ENCODE peak calls at places on chromosomes 6 and 20, in nine cellular contexts. One of them, this sample, is unnamed.

GRCh38 chr20:39913274-39913673 is 775.8 kb downstream of the MAFB start:
- DNase-seq in choroid plexus epithelial cell: peak
- DNase-seq in tibial artery: no peak
- DNase-seq in CD8-positive, alpha-beta T cell: no peak
- DNase-seq in PC-9: no peak
- DNase-seq in gastrocnemius medialis: no peak
- DNase-seq in coronary artery: no peak
- DNase-seq in HAP-1: no peak
- DNase-seq in astrocyte of the spinal cord: no peak
- DNase-seq in this sample: no peak

GRCh38 chr20:43183526-43183925 is 6.2 kb downstream of the PTPRT start:
- DNase-seq in tibial artery: no peak
- DNase-seq in PC-9: no peak
- DNase-seq in coronary artery: no peak
- DNase-seq in gastrocnemius medialis: no peak
- DNase-seq in choroid plexus epithelial cell: no peak
- DNase-seq in astrocyte of the spinal cord: no peak
- DNase-seq in CD8-positive, alpha-beta T cell: no peak
- DNase-seq in HAP-1: no peak
- DNase-seq in this sample: no peak

GRCh38 chr6:157265630-157266029 is 57.7 kb downstream of the TMEM242 start:
- DNase-seq in HAP-1: no peak
- DNase-seq in tibial artery: no peak
- DNase-seq in coronary artery: no peak
- DNase-seq in PC-9: no peak
- DNase-seq in astrocyte of the spinal cord: no peak
- DNase-seq in CD8-positive, alpha-beta T cell: no peak
- DNase-seq in gastrocnemius medialis: no peak
- DNase-seq in choroid plexus epithelial cell: no peak
- DNase-seq in this sample: no peak

GRCh38 chr6:144083172-144083571 is 12.2 kb downstream of the SF3B5 start:
- DNase-seq in gastrocnemius medialis: no peak
- DNase-seq in coronary artery: no peak
- DNase-seq in choroid plexus epithelial cell: no peak
- DNase-seq in PC-9: no peak
- DNase-seq in tibial artery: no peak
- DNase-seq in HAP-1: no peak
- DNase-seq in astrocyte of the spinal cord: no peak
- DNase-seq in CD8-positive, alpha-beta T cell: no peak
- DNase-seq in this sample: no peak

GRCh38 chr20:34256629-34257124 is 15.5 kb downstream of the ASIP start:
- DNase-seq in astrocyte of the spinal cord: no peak
- DNase-seq in HAP-1: no peak
- DNase-seq in choroid plexus epithelial cell: no peak
- DNase-seq in CD8-positive, alpha-beta T cell: no peak
- DNase-seq in tibial artery: no peak
- DNase-seq in PC-9: no peak
- DNase-seq in gastrocnemius medialis: no peak
- DNase-seq in coronary artery: no peak
- DNase-seq in this sample: no peak

GRCh38 chr20:38208523-38208922 is 43.5 kb upstream of the TGM2 start:
- DNase-seq in PC-9: no peak
- DNase-seq in gastrocnemius medialis: no peak
- DNase-seq in astrocyte of the spinal cord: no peak
- DNase-seq in HAP-1: no peak
- DNase-seq in tibial artery: no peak
- DNase-seq in choroid plexus epithelial cell: no peak
- DNase-seq in CD8-positive, alpha-beta T cell: no peak
- DNase-seq in coronary artery: no peak
- DNase-seq in this sample: no peak

GRCh38 chr6:82364087-82365010 is 732 bp downstream of the TPBG start:
- DNase-seq in astrocyte of the spinal cord: peak
- DNase-seq in coronary artery: peak
- DNase-seq in tibial artery: peak
- DNase-seq in HAP-1: peak
- DNase-seq in CD8-positive, alpha-beta T cell: no peak
- DNase-seq in choroid plexus epithelial cell: peak
- DNase-seq in gastrocnemius medialis: peak
- DNase-seq in PC-9: peak
- DNase-seq in this sample: peak

GRCh38 chr6:130076512-130076911 is 58.1 kb downstream of the L3MBTL3 start:
- DNase-seq in astrocyte of the spinal cord: peak
- DNase-seq in CD8-positive, alpha-beta T cell: no peak
- DNase-seq in choroid plexus epithelial cell: peak
- DNase-seq in gastrocnemius medialis: no peak
- DNase-seq in HAP-1: peak
- DNase-seq in PC-9: no peak
- DNase-seq in tibial artery: no peak
- DNase-seq in coronary artery: no peak
- DNase-seq in this sample: peak

GRCh38 chr20:24911461-24911860 is 37.6 kb upstream of the CST7 start:
- DNase-seq in coronary artery: no peak
- DNase-seq in gastrocnemius medialis: no peak
- DNase-seq in HAP-1: no peak
- DNase-seq in choroid plexus epithelial cell: no peak
- DNase-seq in astrocyte of the spinal cord: no peak
- DNase-seq in tibial artery: no peak
- DNase-seq in CD8-positive, alpha-beta T cell: peak
- DNase-seq in PC-9: no peak
- DNase-seq in this sample: no peak

GRCh38 chr6:147384029-147384428 is 124.5 kb upstream of the SAMD5 start:
- DNase-seq in astrocyte of the spinal cord: no peak
- DNase-seq in coronary artery: no peak
- DNase-seq in gastrocnemius medialis: no peak
- DNase-seq in PC-9: no peak
- DNase-seq in HAP-1: no peak
- DNase-seq in CD8-positive, alpha-beta T cell: no peak
- DNase-seq in tibial artery: no peak
- DNase-seq in choroid plexus epithelial cell: no peak
- DNase-seq in this sample: no peak

GRCh38 chr6:42777126-42777822 is 4.6 kb upstream of the BICRAL start:
- DNase-seq in HAP-1: no peak
- DNase-seq in coronary artery: no peak
- DNase-seq in tibial artery: no peak
- DNase-seq in astrocyte of the spinal cord: peak
- DNase-seq in PC-9: no peak
- DNase-seq in choroid plexus epithelial cell: peak
- DNase-seq in CD8-positive, alpha-beta T cell: no peak
- DNase-seq in gastrocnemius medialis: no peak
- DNase-seq in this sample: peak

GRCh38 chr6:11278207-11278559 is 45.7 kb upstream of the NEDD9 start:
- DNase-seq in CD8-positive, alpha-beta T cell: no peak
- DNase-seq in tibial artery: no peak
- DNase-seq in coronary artery: no peak
- DNase-seq in PC-9: no peak
- DNase-seq in choroid plexus epithelial cell: no peak
- DNase-seq in astrocyte of the spinal cord: no peak
- DNase-seq in HAP-1: no peak
- DNase-seq in gastrocnemius medialis: no peak
- DNase-seq in this sample: no peak

GRCh38 chr6:7058250-7058923 is 49.4 kb upstream of the RREB1 start:
- DNase-seq in astrocyte of the spinal cord: peak
- DNase-seq in CD8-positive, alpha-beta T cell: no peak
- DNase-seq in HAP-1: no peak
- DNase-seq in coronary artery: no peak
- DNase-seq in choroid plexus epithelial cell: peak
- DNase-seq in PC-9: peak
- DNase-seq in gastrocnemius medialis: peak
- DNase-seq in tibial artery: no peak
- DNase-seq in this sample: peak

GRCh38 chr20:57659131-57659788 is 39.0 kb upstream of the ZBP1 start:
- DNase-seq in HAP-1: no peak
- DNase-seq in astrocyte of the spinal cord: no peak
- DNase-seq in choroid plexus epithelial cell: no peak
- DNase-seq in tibial artery: no peak
- DNase-seq in coronary artery: peak
- DNase-seq in CD8-positive, alpha-beta T cell: peak
- DNase-seq in gastrocnemius medialis: peak
- DNase-seq in PC-9: no peak
- DNase-seq in this sample: no peak

GRCh38 chr6:22302828-22303227 is 6.0 kb upstream of the PRL start:
- DNase-seq in HAP-1: no peak
- DNase-seq in coronary artery: no peak
- DNase-seq in tibial artery: no peak
- DNase-seq in PC-9: no peak
- DNase-seq in gastrocnemius medialis: no peak
- DNase-seq in choroid plexus epithelial cell: no peak
- DNase-seq in CD8-positive, alpha-beta T cell: no peak
- DNase-seq in astrocyte of the spinal cord: no peak
- DNase-seq in this sample: no peak

GRCh38 chr6:159982726-159983506 is 14.0 kb downstream of the IGF2R start:
- DNase-seq in choroid plexus epithelial cell: peak
- DNase-seq in HAP-1: no peak
- DNase-seq in astrocyte of the spinal cord: peak
- DNase-seq in coronary artery: no peak
- DNase-seq in tibial artery: no peak
- DNase-seq in CD8-positive, alpha-beta T cell: no peak
- DNase-seq in gastrocnemius medialis: no peak
- DNase-seq in PC-9: no peak
- DNase-seq in this sample: no peak

GRCh38 chr6:21527731-21528130 is 65.8 kb upstream of the SOX4 start:
- DNase-seq in HAP-1: no peak
- DNase-seq in astrocyte of the spinal cord: no peak
- DNase-seq in gastrocnemius medialis: no peak
- DNase-seq in coronary artery: no peak
- DNase-seq in PC-9: no peak
- DNase-seq in CD8-positive, alpha-beta T cell: no peak
- DNase-seq in tibial artery: no peak
- DNase-seq in choroid plexus epithelial cell: no peak
- DNase-seq in this sample: peak

GRCh38 chr20:25308671-25309394 is 60.9 kb downstream of the PYGB start:
- DNase-seq in CD8-positive, alpha-beta T cell: no peak
- DNase-seq in coronary artery: no peak
- DNase-seq in choroid plexus epithelial cell: peak
- DNase-seq in gastrocnemius medialis: no peak
- DNase-seq in astrocyte of the spinal cord: peak
- DNase-seq in PC-9: peak
- DNase-seq in tibial artery: no peak
- DNase-seq in HAP-1: no peak
- DNase-seq in this sample: peak

GRCh38 chr20:45485388-45485787 is 15.8 kb downstream of the WFDC2 start:
- DNase-seq in choroid plexus epithelial cell: no peak
- DNase-seq in PC-9: no peak
- DNase-seq in HAP-1: no peak
- DNase-seq in gastrocnemius medialis: no peak
- DNase-seq in tibial artery: no peak
- DNase-seq in CD8-positive, alpha-beta T cell: no peak
- DNase-seq in coronary artery: no peak
- DNase-seq in astrocyte of the spinal cord: no peak
- DNase-seq in this sample: no peak

GRCh38 chr6:168390746-168391400 is 50.1 kb upstream of the SMOC2 start:
- DNase-seq in coronary artery: no peak
- DNase-seq in astrocyte of the spinal cord: no peak
- DNase-seq in gastrocnemius medialis: no peak
- DNase-seq in choroid plexus epithelial cell: no peak
- DNase-seq in CD8-positive, alpha-beta T cell: no peak
- DNase-seq in tibial artery: no peak
- DNase-seq in HAP-1: no peak
- DNase-seq in PC-9: no peak
- DNase-seq in this sample: no peak

GRCh38 chr20:50471231-50471630 is 39.0 kb upstream of the PTPN1 start:
- DNase-seq in CD8-positive, alpha-beta T cell: no peak
- DNase-seq in astrocyte of the spinal cord: no peak
- DNase-seq in gastrocnemius medialis: no peak
- DNase-seq in coronary artery: no peak
- DNase-seq in PC-9: no peak
- DNase-seq in HAP-1: no peak
- DNase-seq in choroid plexus epithelial cell: no peak
- DNase-seq in tibial artery: no peak
- DNase-seq in this sample: peak

GRCh38 chr20:61691978-61692377 is 373.7 kb downstream of the TAF4 start:
- DNase-seq in gastrocnemius medialis: no peak
- DNase-seq in choroid plexus epithelial cell: no peak
- DNase-seq in astrocyte of the spinal cord: no peak
- DNase-seq in PC-9: no peak
- DNase-seq in coronary artery: no peak
- DNase-seq in HAP-1: no peak
- DNase-seq in CD8-positive, alpha-beta T cell: no peak
- DNase-seq in tibial artery: no peak
- DNase-seq in this sample: no peak

DNA sequence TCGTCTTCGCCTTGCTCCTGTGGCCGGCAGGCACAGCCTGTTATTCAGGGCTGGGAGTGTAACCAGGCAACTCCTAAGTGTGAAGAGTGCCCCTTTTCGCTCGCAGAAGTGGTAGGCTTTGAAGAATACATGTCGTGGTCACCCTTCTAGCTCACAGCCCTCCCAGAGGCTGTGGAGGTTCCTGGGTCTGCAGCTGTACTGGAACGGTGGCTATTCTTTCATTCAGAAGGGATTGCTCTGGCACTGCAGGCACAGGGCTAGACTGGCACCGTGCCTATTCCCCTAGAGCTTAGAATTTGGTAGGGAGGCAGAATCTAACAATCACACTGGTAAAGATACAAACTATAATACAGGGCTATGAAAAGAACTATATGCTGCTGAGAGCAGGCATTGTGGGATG is 1.1 kb upstream of the SRSF12 start:
- DNase-seq in CD8-positive, alpha-beta T cell: no peak
- DNase-seq in PC-9: no peak
- DNase-seq in tibial artery: no peak
- DNase-seq in gastrocnemius medialis: no peak
- DNase-seq in choroid plexus epithelial cell: no peak
- DNase-seq in coronary artery: no peak
- DNase-seq in HAP-1: no peak
- DNase-seq in astrocyte of the spinal cord: no peak
- DNase-seq in this sample: no peak
- H3K4me3 ChIP-seq in CD8-positive, alpha-beta T cell: no peak
- H3K4me3 ChIP-seq in PC-9: no peak
- H3K4me3 ChIP-seq in tibial artery: no peak
- H3K4me3 ChIP-seq in gastrocnemius medialis: no peak
- H3K4me3 ChIP-seq in choroid plexus epithelial cell: no peak
- H3K4me3 ChIP-seq in coronary artery: no peak
- H3K4me3 ChIP-seq in HAP-1: no peak
- H3K4me3 ChIP-seq in astrocyte of the spinal cord: no peak
- H3K4me3 ChIP-seq in this sample: no peak

GRCh38 chr20:54172856-54173652 is 732 bp downstream of the CYP24A1 start:
- DNase-seq in HAP-1: no peak
- DNase-seq in choroid plexus epithelial cell: no peak
- DNase-seq in PC-9: no peak
- DNase-seq in gastrocnemius medialis: no peak
- DNase-seq in coronary artery: no peak
- DNase-seq in CD8-positive, alpha-beta T cell: no peak
- DNase-seq in astrocyte of the spinal cord: peak
- DNase-seq in tibial artery: no peak
- DNase-seq in this sample: no peak
- H3K4me3 ChIP-seq in HAP-1: no peak
- H3K4me3 ChIP-seq in choroid plexus epithelial cell: no peak
- H3K4me3 ChIP-seq in PC-9: no peak
- H3K4me3 ChIP-seq in gastrocnemius medialis: no peak
- H3K4me3 ChIP-seq in coronary artery: peak
- H3K4me3 ChIP-seq in CD8-positive, alpha-beta T cell: no peak
- H3K4me3 ChIP-seq in astrocyte of the spinal cord: no peak
- H3K4me3 ChIP-seq in tibial artery: no peak
- H3K4me3 ChIP-seq in this sample: peak

GRCh38 chr6:27126046-27126814 is 121.3 kb upstream of the PRSS16 start:
- DNase-seq in CD8-positive, alpha-beta T cell: no peak
- DNase-seq in tibial artery: no peak
- DNase-seq in HAP-1: no peak
- DNase-seq in astrocyte of the spinal cord: no peak
- DNase-seq in PC-9: no peak
- DNase-seq in choroid plexus epithelial cell: no peak
- DNase-seq in gastrocnemius medialis: no peak
- DNase-seq in coronary artery: no peak
- DNase-seq in this sample: no peak
- H3K4me3 ChIP-seq in CD8-positive, alpha-beta T cell: peak
- H3K4me3 ChIP-seq in tibial artery: peak
- H3K4me3 ChIP-seq in HAP-1: no peak
- H3K4me3 ChIP-seq in astrocyte of the spinal cord: no peak
- H3K4me3 ChIP-seq in PC-9: peak
- H3K4me3 ChIP-seq in choroid plexus epithelial cell: no peak
- H3K4me3 ChIP-seq in gastrocnemius medialis: no peak
- H3K4me3 ChIP-seq in coronary artery: peak
- H3K4me3 ChIP-seq in this sample: peak

GRCh38 chr6:117269649-117270120 is 4.3 kb downstream of the VGLL2 start:
- DNase-seq in coronary artery: no peak
- DNase-seq in CD8-positive, alpha-beta T cell: no peak
- DNase-seq in astrocyte of the spinal cord: no peak
- DNase-seq in choroid plexus epithelial cell: no peak
- DNase-seq in PC-9: no peak
- DNase-seq in tibial artery: no peak
- DNase-seq in gastrocnemius medialis: no peak
- DNase-seq in HAP-1: no peak
- DNase-seq in this sample: no peak
- H3K4me3 ChIP-seq in coronary artery: peak
- H3K4me3 ChIP-seq in CD8-positive, alpha-beta T cell: no peak
- H3K4me3 ChIP-seq in astrocyte of the spinal cord: no peak
- H3K4me3 ChIP-seq in choroid plexus epithelial cell: no peak
- H3K4me3 ChIP-seq in PC-9: no peak
- H3K4me3 ChIP-seq in tibial artery: no peak
- H3K4me3 ChIP-seq in gastrocnemius medialis: peak
- H3K4me3 ChIP-seq in HAP-1: no peak
- H3K4me3 ChIP-seq in this sample: no peak